ENCODE peak calls at places on chromosome 14, in nine cellular contexts. One of them, this sample, is unnamed.

GRCh38 chr14:23650506-23650905 is 14.3 kb downstream of the DHRS2 start:
- DNase-seq in colonic mucosa: no peak
- DNase-seq in adrenal gland: no peak
- DNase-seq in transverse colon: no peak
- DNase-seq in GM23338: no peak
- DNase-seq in Peyer's patch: no peak
- DNase-seq in nephron progenitor cell: no peak
- DNase-seq in K562: no peak
- DNase-seq in BE2C: no peak
- DNase-seq in this sample: no peak

GRCh38 chr14:99579903-99580570 is 24.0 kb downstream of the CCDC85C start:
- DNase-seq in Peyer's patch: peak
- DNase-seq in BE2C: no peak
- DNase-seq in K562: peak
- DNase-seq in transverse colon: peak
- DNase-seq in adrenal gland: no peak
- DNase-seq in nephron progenitor cell: peak
- DNase-seq in colonic mucosa: peak
- DNase-seq in GM23338: peak
- DNase-seq in this sample: peak

GRCh38 chr14:67487937-67488893 is at the start of gene TMEM229B:
- DNase-seq in colonic mucosa: peak
- DNase-seq in GM23338: no peak
- DNase-seq in BE2C: no peak
- DNase-seq in nephron progenitor cell: no peak
- DNase-seq in Peyer's patch: peak
- DNase-seq in K562: no peak
- DNase-seq in transverse colon: peak
- DNase-seq in adrenal gland: no peak
- DNase-seq in this sample: no peak

GRCh38 chr14:59484611-59485174 is 376 bp downstream of the JKAMP start:
- DNase-seq in nephron progenitor cell: no peak
- DNase-seq in colonic mucosa: no peak
- DNase-seq in adrenal gland: no peak
- DNase-seq in BE2C: no peak
- DNase-seq in K562: no peak
- DNase-seq in Peyer's patch: no peak
- DNase-seq in GM23338: no peak
- DNase-seq in transverse colon: no peak
- DNase-seq in this sample: no peak

GRCh38 chr14:71324767-71325272 is 417.6 kb downstream of the PCNX1 start:
- DNase-seq in K562: no peak
- DNase-seq in GM23338: peak
- DNase-seq in transverse colon: peak
- DNase-seq in colonic mucosa: peak
- DNase-seq in nephron progenitor cell: peak
- DNase-seq in Peyer's patch: no peak
- DNase-seq in BE2C: no peak
- DNase-seq in adrenal gland: no peak
- DNase-seq in this sample: peak

GRCh38 chr14:105340821-105341408 is 26.4 kb downstream of the PACS2 start:
- DNase-seq in Peyer's patch: no peak
- DNase-seq in K562: no peak
- DNase-seq in colonic mucosa: no peak
- DNase-seq in nephron progenitor cell: no peak
- DNase-seq in transverse colon: no peak
- DNase-seq in adrenal gland: no peak
- DNase-seq in GM23338: no peak
- DNase-seq in BE2C: no peak
- DNase-seq in this sample: no peak

GRCh38 chr14:74504874-74505617 is 11.5 kb downstream of the ISCA2 start:
- DNase-seq in BE2C: no peak
- DNase-seq in GM23338: no peak
- DNase-seq in nephron progenitor cell: no peak
- DNase-seq in colonic mucosa: no peak
- DNase-seq in Peyer's patch: peak
- DNase-seq in transverse colon: no peak
- DNase-seq in adrenal gland: no peak
- DNase-seq in K562: no peak
- DNase-seq in this sample: no peak

GRCh38 chr14:86954623-86955022 is 1038.4 kb downstream of the GALC start:
- DNase-seq in BE2C: no peak
- DNase-seq in adrenal gland: no peak
- DNase-seq in GM23338: no peak
- DNase-seq in colonic mucosa: no peak
- DNase-seq in transverse colon: no peak
- DNase-seq in K562: no peak
- DNase-seq in nephron progenitor cell: no peak
- DNase-seq in Peyer's patch: no peak
- DNase-seq in this sample: no peak

GRCh38 chr14:100674428-100674827 is 52.3 kb upstream of the DLK1 start:
- DNase-seq in K562: no peak
- DNase-seq in Peyer's patch: no peak
- DNase-seq in adrenal gland: no peak
- DNase-seq in colonic mucosa: no peak
- DNase-seq in transverse colon: no peak
- DNase-seq in GM23338: no peak
- DNase-seq in nephron progenitor cell: no peak
- DNase-seq in BE2C: no peak
- DNase-seq in this sample: no peak

GRCh38 chr14:64178814-64179213 is 115.4 kb downstream of the ESR2 start:
- DNase-seq in adrenal gland: no peak
- DNase-seq in transverse colon: no peak
- DNase-seq in colonic mucosa: no peak
- DNase-seq in GM23338: no peak
- DNase-seq in BE2C: no peak
- DNase-seq in Peyer's patch: no peak
- DNase-seq in K562: no peak
- DNase-seq in nephron progenitor cell: no peak
- DNase-seq in this sample: no peak

GRCh38 chr14:23951590-23952143 is 1.9 kb upstream of the DHRS4 start:
- DNase-seq in Peyer's patch: no peak
- DNase-seq in colonic mucosa: no peak
- DNase-seq in adrenal gland: no peak
- DNase-seq in GM23338: peak
- DNase-seq in K562: no peak
- DNase-seq in BE2C: no peak
- DNase-seq in nephron progenitor cell: no peak
- DNase-seq in transverse colon: no peak
- DNase-seq in this sample: no peak

GRCh38 chr14:35355981-35356839 is 48.3 kb downstream of the NFKBIA start:
- DNase-seq in GM23338: no peak
- DNase-seq in BE2C: peak
- DNase-seq in Peyer's patch: peak
- DNase-seq in nephron progenitor cell: no peak
- DNase-seq in colonic mucosa: peak
- DNase-seq in transverse colon: peak
- DNase-seq in K562: peak
- DNase-seq in adrenal gland: no peak
- DNase-seq in this sample: peak

GRCh38 chr14:36827861-36828260 is 166.2 kb downstream of the PAX9 start:
- DNase-seq in adrenal gland: no peak
- DNase-seq in nephron progenitor cell: no peak
- DNase-seq in Peyer's patch: no peak
- DNase-seq in colonic mucosa: no peak
- DNase-seq in GM23338: no peak
- DNase-seq in K562: no peak
- DNase-seq in BE2C: no peak
- DNase-seq in transverse colon: no peak
- DNase-seq in this sample: no peak

GRCh38 chr14:95533391-95533821 is 1.4 kb upstream of the GLRX5 start:
- DNase-seq in Peyer's patch: peak
- DNase-seq in GM23338: peak
- DNase-seq in transverse colon: no peak
- DNase-seq in BE2C: peak
- DNase-seq in colonic mucosa: no peak
- DNase-seq in adrenal gland: no peak
- DNase-seq in nephron progenitor cell: no peak
- DNase-seq in K562: no peak
- DNase-seq in this sample: no peak

GRCh38 chr14:59245809-59246295 is 57.4 kb downstream of the DAAM1 start:
- DNase-seq in nephron progenitor cell: no peak
- DNase-seq in BE2C: no peak
- DNase-seq in K562: no peak
- DNase-seq in Peyer's patch: no peak
- DNase-seq in adrenal gland: no peak
- DNase-seq in colonic mucosa: no peak
- DNase-seq in GM23338: no peak
- DNase-seq in transverse colon: no peak
- DNase-seq in this sample: no peak

GRCh38 chr14:74495356-74495755 is 1.8 kb downstream of the ISCA2 start:
- DNase-seq in nephron progenitor cell: no peak
- DNase-seq in Peyer's patch: no peak
- DNase-seq in K562: no peak
- DNase-seq in BE2C: no peak
- DNase-seq in adrenal gland: no peak
- DNase-seq in colonic mucosa: no peak
- DNase-seq in transverse colon: no peak
- DNase-seq in GM23338: no peak
- DNase-seq in this sample: no peak

GRCh38 chr14:26841920-26842741 is 244.3 kb upstream of the NOVA1 start:
- DNase-seq in Peyer's patch: peak
- DNase-seq in adrenal gland: peak
- DNase-seq in transverse colon: peak
- DNase-seq in K562: no peak
- DNase-seq in BE2C: no peak
- DNase-seq in nephron progenitor cell: no peak
- DNase-seq in GM23338: no peak
- DNase-seq in colonic mucosa: peak
- DNase-seq in this sample: peak

GRCh38 chr14:63857467-63858030 is 4.7 kb downstream of the SYNE2 start:
- DNase-seq in GM23338: no peak
- DNase-seq in K562: no peak
- DNase-seq in nephron progenitor cell: no peak
- DNase-seq in adrenal gland: no peak
- DNase-seq in Peyer's patch: no peak
- DNase-seq in colonic mucosa: no peak
- DNase-seq in BE2C: no peak
- DNase-seq in transverse colon: no peak
- DNase-seq in this sample: no peak

GRCh38 chr14:57073986-57074385 is 194.7 kb downstream of the EXOC5 start:
- DNase-seq in BE2C: no peak
- DNase-seq in K562: no peak
- DNase-seq in colonic mucosa: no peak
- DNase-seq in transverse colon: no peak
- DNase-seq in adrenal gland: no peak
- DNase-seq in GM23338: no peak
- DNase-seq in Peyer's patch: no peak
- DNase-seq in nephron progenitor cell: no peak
- DNase-seq in this sample: no peak

GRCh38 chr14:74400919-74401503 is 25.0 kb downstream of the SYNDIG1L start:
- DNase-seq in BE2C: no peak
- DNase-seq in GM23338: peak
- DNase-seq in Peyer's patch: no peak
- DNase-seq in nephron progenitor cell: no peak
- DNase-seq in K562: no peak
- DNase-seq in colonic mucosa: no peak
- DNase-seq in transverse colon: no peak
- DNase-seq in adrenal gland: no peak
- DNase-seq in this sample: peak

GRCh38 chr14:39368261-39368959 is 63.8 kb downstream of the FBXO33 start:
- DNase-seq in colonic mucosa: no peak
- DNase-seq in nephron progenitor cell: peak
- DNase-seq in adrenal gland: peak
- DNase-seq in transverse colon: peak
- DNase-seq in Peyer's patch: no peak
- DNase-seq in BE2C: peak
- DNase-seq in K562: no peak
- DNase-seq in GM23338: peak
- DNase-seq in this sample: peak

GRCh38 chr14:80136358-80136757 is 74.9 kb downstream of the DIO2 start:
- DNase-seq in adrenal gland: no peak
- DNase-seq in transverse colon: no peak
- DNase-seq in BE2C: no peak
- DNase-seq in colonic mucosa: no peak
- DNase-seq in GM23338: peak
- DNase-seq in Peyer's patch: no peak
- DNase-seq in nephron progenitor cell: no peak
- DNase-seq in K562: no peak
- DNase-seq in this sample: peak

DNA sequence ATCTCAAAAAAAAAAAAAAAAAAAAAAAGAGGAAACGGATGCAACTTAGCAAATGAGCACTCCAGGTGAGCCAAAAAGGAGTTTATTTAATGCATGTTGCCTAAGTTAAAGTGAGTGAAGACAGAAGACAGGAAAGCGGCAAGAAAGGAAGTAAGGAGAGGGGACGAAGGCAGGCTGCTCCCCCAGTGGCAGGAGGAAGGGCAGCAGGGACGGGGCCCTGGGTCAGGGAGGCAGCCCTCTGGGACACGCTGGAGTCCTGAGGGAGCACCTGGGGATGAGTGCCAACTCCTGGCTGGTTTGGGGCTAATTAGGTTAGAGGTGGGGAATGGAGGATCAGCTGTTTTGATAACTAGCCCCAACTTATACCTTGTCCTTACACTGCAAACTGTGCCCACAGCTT is 37.0 kb upstream of the SPTLC2 start:
- DNase-seq in BE2C: peak
- DNase-seq in GM23338: peak
- DNase-seq in colonic mucosa: no peak
- DNase-seq in transverse colon: no peak
- DNase-seq in nephron progenitor cell: no peak
- DNase-seq in K562: peak
- DNase-seq in adrenal gland: no peak
- DNase-seq in Peyer's patch: no peak
- DNase-seq in this sample: no peak
- TF ChIP-seq CTCF in BE2C: peak
- TF ChIP-seq CTCF in GM23338: peak
- TF ChIP-seq CTCF in colonic mucosa: no peak
- TF ChIP-seq CTCF in transverse colon: no peak
- TF ChIP-seq CTCF in nephron progenitor cell: no peak
- TF ChIP-seq CTCF in K562: peak
- TF ChIP-seq CTCF in adrenal gland: no peak
- TF ChIP-seq CTCF in Peyer's patch: peak
- TF ChIP-seq CTCF in this sample: no peak

GRCh38 chr14:69247691-69248440 is 12.1 kb upstream of the GALNT16 start:
- DNase-seq in Peyer's patch: no peak
- DNase-seq in colonic mucosa: no peak
- DNase-seq in nephron progenitor cell: no peak
- DNase-seq in adrenal gland: no peak
- DNase-seq in BE2C: no peak
- DNase-seq in K562: no peak
- DNase-seq in transverse colon: peak
- DNase-seq in GM23338: no peak
- DNase-seq in this sample: no peak
- TF ChIP-seq CTCF in Peyer's patch: peak
- TF ChIP-seq CTCF in colonic mucosa: no peak
- TF ChIP-seq CTCF in nephron progenitor cell: peak
- TF ChIP-seq CTCF in adrenal gland: no peak
- TF ChIP-seq CTCF in BE2C: peak
- TF ChIP-seq CTCF in K562: peak
- TF ChIP-seq CTCF in transverse colon: peak
- TF ChIP-seq CTCF in GM23338: no peak
- TF ChIP-seq CTCF in this sample: peak

GRCh38 chr14:93619176-93619793 is 169.0 kb downstream of the PRIMA1 start:
- DNase-seq in GM23338: peak
- DNase-seq in Peyer's patch: peak
- DNase-seq in K562: peak
- DNase-seq in BE2C: peak
- DNase-seq in colonic mucosa: peak
- DNase-seq in nephron progenitor cell: peak
- DNase-seq in transverse colon: peak
- DNase-seq in adrenal gland: peak
- DNase-seq in this sample: peak
- TF ChIP-seq CTCF in GM23338: peak
- TF ChIP-seq CTCF in Peyer's patch: peak
- TF ChIP-seq CTCF in K562: peak
- TF ChIP-seq CTCF in BE2C: peak
- TF ChIP-seq CTCF in colonic mucosa: peak
- TF ChIP-seq CTCF in nephron progenitor cell: peak
- TF ChIP-seq CTCF in transverse colon: peak
- TF ChIP-seq CTCF in adrenal gland: peak
- TF ChIP-seq CTCF in this sample: peak

GRCh38 chr14:78598046-78598652 is 428.0 kb downstream of the NRXN3 start:
- DNase-seq in BE2C: peak
- DNase-seq in K562: peak
- DNase-seq in adrenal gland: peak
- DNase-seq in nephron progenitor cell: peak
- DNase-seq in GM23338: peak
- DNase-seq in Peyer's patch: peak
- DNase-seq in colonic mucosa: peak
- DNase-seq in transverse colon: peak
- DNase-seq in this sample: peak
- TF ChIP-seq CTCF in BE2C: peak
- TF ChIP-seq CTCF in K562: peak
- TF ChIP-seq CTCF in adrenal gland: peak
- TF ChIP-seq CTCF in nephron progenitor cell: peak
- TF ChIP-seq CTCF in GM23338: peak
- TF ChIP-seq CTCF in Peyer's patch: peak
- TF ChIP-seq CTCF in colonic mucosa: peak
- TF ChIP-seq CTCF in transverse colon: peak
- TF ChIP-seq CTCF in this sample: peak

This sample was measured in Calu3.